ENCODE peak calls at places on chromosomes 16 and 17, in five cellular contexts. E is neural crest cell, I is caudate nucleus, A is B cell, M is pons. V is an unnamed sample.

GRCh38 chr16:17493012-17493411 is 22.3 kb upstream of the XYLT1 start:
- DNase-seq in E (no peak), I (no peak), A (no peak), M (no peak), V (no peak)

GRCh38 chr17:35046740-35047283 is 16.7 kb downstream of the RFFL start:
- DNase-seq in E (no peak), I (no peak), A (peak), M (peak), V (peak)

GRCh38 chr16:10622036-10622921 is 41.9 kb upstream of the EMP2 start:
- DNase-seq in E (no peak), I (no peak), A (no peak), M (no peak), V (no peak)

GRCh38 chr17:40447148-40447644 is 3.9 kb downstream of the IGFBP4 start:
- DNase-seq in E (no peak), I (no peak), A (no peak), M (no peak), V (no peak)

GRCh38 chr17:68425979-68426378 is 31.3 kb downstream of the WIPI1 start:
- DNase-seq in E (no peak), I (no peak), A (no peak), M (no peak), V (no peak)

GRCh38 chr16:49857423-49858181 is 1.7 kb upstream of the ZNF423 start:
- DNase-seq in E (peak), I (no peak), A (peak), M (no peak), V (peak)

GRCh38 chr16:3142770-3143169 is 7.9 kb downstream of the ZNF213 start:
- DNase-seq in E (no peak), I (no peak), A (peak), M (no peak), V (no peak)

GRCh38 chr17:9700754-9701476 is 55.6 kb downstream of the USP43 start:
- DNase-seq in E (no peak), I (no peak), A (no peak), M (no peak), V (no peak)

GRCh38 chr17:68351395-68351794 is 60.1 kb downstream of the ARSG start:
- DNase-seq in E (no peak), I (no peak), A (no peak), M (no peak), V (no peak)

GRCh38 chr16:15041260-15042011 is 14.4 kb downstream of the NTAN1 start:
- DNase-seq in E (no peak), I (peak), A (no peak), M (peak), V (no peak)

GRCh38 chr16:85615852-85616607 is 2.9 kb downstream of the GSE1 start:
- DNase-seq in E (peak), I (peak), A (peak), M (peak), V (peak)

GRCh38 chr17:535165-535564 is 179.5 kb downstream of the VPS53 start:
- DNase-seq in E (no peak), I (no peak), A (no peak), M (no peak), V (no peak)

V was measured in GM13977.